ENCODE peak calls at places on chromosomes 1 and 21, in seven cellular contexts. C, Q, H, L, U, N and Z are unnamed samples.

GRCh38 chr1:19010503-19010902 is 54.0 kb upstream of the IFFO2 start:
- DNase-seq in C (peak; percentile 64), Q (no peak), H (no peak), L (no peak), U (no peak), N (no peak), Z (no peak)

GRCh38 chr21:45508607-45509565 is 33.4 kb downstream of the SLC19A1 start:
- DNase-seq in C (no peak), Q (no peak), H (no peak), L (no peak), U (no peak), N (peak; percentile 72), Z (no peak)

GRCh38 chr1:154453155-154453554 is 48.0 kb downstream of the IL6R start:
- DNase-seq in C (no peak), Q (no peak), H (no peak), L (no peak), U (no peak), N (no peak), Z (no peak)

GRCh38 chr21:25938673-25939395 is 204.1 kb downstream of the GABPA start:
- DNase-seq in C (no peak), Q (no peak), H (no peak), L (no peak), U (peak; percentile 36), N (no peak), Z (no peak)

GRCh38 chr21:36388835-36389234 is 3.6 kb downstream of the CHAF1B start:
- DNase-seq in C (no peak), Q (no peak), H (no peak), L (no peak), U (no peak), N (no peak), Z (no peak)

GRCh38 chr1:230156068-230156467 is 89.0 kb downstream of the GALNT2 start:
- DNase-seq in C (no peak), Q (no peak), H (no peak), L (no peak), U (no peak), N (no peak), Z (no peak)

GRCh38 chr1:29708818-29709710 is 472.7 kb downstream of the PTPRU start:
- DNase-seq in C (no peak), Q (no peak), H (no peak), L (no peak), U (no peak), N (no peak), Z (peak; percentile 87)

GRCh38 chr1:204258213-204259115 is 44.7 kb upstream of the GOLT1A start:
- DNase-seq in C (peak; percentile 68), Q (peak; percentile 18), H (no peak), L (peak; percentile 60), U (peak; percentile 59), N (peak; percentile 80), Z (peak; percentile 17)

GRCh38 chr1:225845097-225845496 is 35.2 kb downstream of the EPHX1 start:
- DNase-seq in C (no peak), Q (no peak), H (no peak), L (no peak), U (no peak), N (peak; percentile 42), Z (no peak)

GRCh38 chr1:212035835-212036605 is 472 bp downstream of the DTL start:
- DNase-seq in C (no peak), Q (no peak), H (no peak), L (no peak), U (no peak), N (no peak), Z (no peak)
- H3K27ac ChIP-seq in C (peak overlapping the region; percentile 27), Q (peak overlapping the region; percentile 75), H (peak overlapping the region; percentile 60), L (peak overlapping the region; percentile 46), U (peak overlapping the region; percentile 46), N (peak overlapping the region; percentile 52), Z (peak overlapping the region; percentile 88)

DNA sequence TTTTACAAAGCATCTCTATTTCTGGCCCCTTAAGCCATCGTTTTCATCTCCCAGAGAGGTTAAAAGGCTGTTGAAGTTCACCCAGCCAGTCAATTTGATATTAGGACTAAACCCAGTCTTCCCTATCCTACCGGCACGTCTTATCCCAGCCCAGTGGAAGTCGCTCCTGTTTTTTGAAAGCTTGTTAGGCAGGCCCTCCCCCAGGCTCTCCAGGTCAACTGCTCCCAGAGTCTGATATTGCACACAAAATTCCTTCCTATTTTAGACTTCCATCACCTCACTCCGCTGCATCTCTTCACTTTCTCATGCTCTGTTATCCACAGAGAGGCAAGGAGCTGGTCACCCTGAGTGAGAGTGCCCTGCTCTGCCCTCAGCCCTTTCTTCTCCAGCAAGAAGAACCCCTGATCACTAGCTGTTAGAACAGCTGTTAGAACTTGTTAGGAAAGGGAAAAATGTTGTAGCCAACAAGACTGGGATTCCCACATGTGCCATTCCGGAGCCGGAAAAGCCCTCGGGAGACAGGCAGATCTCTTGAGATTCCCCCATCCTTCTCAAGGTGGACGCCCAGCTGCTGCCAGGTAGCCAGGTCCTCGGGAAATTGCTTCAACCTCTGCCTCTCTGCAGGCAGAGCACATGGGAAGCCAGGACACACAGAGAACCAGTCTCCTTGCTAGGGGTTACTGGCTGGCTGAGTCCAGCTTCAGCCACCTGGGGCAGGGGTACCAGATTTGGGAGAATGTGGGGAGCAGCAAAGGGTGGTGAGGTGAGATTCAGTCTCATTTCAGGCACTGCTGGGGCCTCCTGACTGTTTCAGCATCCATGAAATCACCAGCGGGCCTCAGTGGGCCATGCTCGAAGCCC is 25.7 kb downstream of the PLXNA2 start:
- DNase-seq in C (no peak), Q (no peak), H (no peak), L (peak; percentile 36), U (no peak), N (no peak), Z (no peak)
- H3K4me1 ChIP-seq in C (peaks cover 76% of the 10 kb centered on the region), Q (no peaks in the 10 kb centered on the region), H (peaks cover 25% of the 10 kb centered on the region), L (peaks cover 8% of the 10 kb centered on the region), U (peaks cover 48% of the 10 kb centered on the region), N (peaks cover 10% of the 10 kb centered on the region), Z (peaks cover 55% of the 10 kb centered on the region)

GRCh38 chr1:159532922-159533321 is 2.9 kb downstream of the OR10J5 start:
- DNase-seq in C (no peak), Q (no peak), H (no peak), L (no peak), U (no peak), N (no peak), Z (peak; percentile 34)

DNA sequence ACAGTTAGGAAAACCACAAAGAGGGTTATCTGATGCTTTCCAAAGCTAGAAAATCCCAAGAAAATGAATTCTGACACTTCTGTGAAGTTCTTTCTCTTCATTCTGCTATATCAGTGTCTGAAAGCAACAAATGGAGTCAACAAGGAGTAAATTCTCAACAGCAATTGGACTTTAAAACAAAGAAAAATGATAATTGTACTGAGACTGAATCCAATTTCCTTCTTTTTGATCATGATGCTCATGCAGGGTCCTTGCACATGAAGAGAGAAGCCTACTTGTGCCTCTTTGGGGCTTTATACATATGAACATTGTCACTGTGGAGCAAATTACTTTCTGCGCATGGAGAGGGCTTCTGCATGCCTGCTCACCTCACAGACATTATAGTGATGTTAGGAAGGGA is at the start of gene OR10J5:
- DNase-seq in C (no peak), Q (no peak), H (no peak), L (no peak), U (no peak), N (no peak), Z (no peak)
- H3K27me3 ChIP-seq in C (no peaks in the 10 kb centered on the region), Q (peaks cover 4% of the 10 kb centered on the region), H (no peaks in the 10 kb centered on the region), L (no peaks in the 10 kb centered on the region), U (no peaks in the 10 kb centered on the region), N (no peaks in the 10 kb centered on the region), Z (no peaks in the 10 kb centered on the region)

GRCh38 chr1:53514436-53514835 is 55.2 kb downstream of the DMRTB1 start:
- DNase-seq in C (no peak), Q (no peak), H (no peak), L (no peak), U (no peak), N (no peak), Z (no peak)

GRCh38 chr1:53511323-53511932 is 52.2 kb downstream of the DMRTB1 start:
- DNase-seq in C (no peak), Q (no peak), H (no peak), L (peak; percentile 46), U (no peak), N (no peak), Z (no peak)

GRCh38 chr1:53510215-53510614 is 51.0 kb downstream of the DMRTB1 start:
- DNase-seq in C (no peak), Q (no peak), H (no peak), L (no peak), U (no peak), N (no peak), Z (no peak)

GRCh38 chr1:53512807-53513755 is 53.9 kb downstream of the DMRTB1 start:
- DNase-seq in C (no peak), Q (no peak), H (no peak), L (no peak), U (no peak), N (no peak), Z (no peak)

DNA sequence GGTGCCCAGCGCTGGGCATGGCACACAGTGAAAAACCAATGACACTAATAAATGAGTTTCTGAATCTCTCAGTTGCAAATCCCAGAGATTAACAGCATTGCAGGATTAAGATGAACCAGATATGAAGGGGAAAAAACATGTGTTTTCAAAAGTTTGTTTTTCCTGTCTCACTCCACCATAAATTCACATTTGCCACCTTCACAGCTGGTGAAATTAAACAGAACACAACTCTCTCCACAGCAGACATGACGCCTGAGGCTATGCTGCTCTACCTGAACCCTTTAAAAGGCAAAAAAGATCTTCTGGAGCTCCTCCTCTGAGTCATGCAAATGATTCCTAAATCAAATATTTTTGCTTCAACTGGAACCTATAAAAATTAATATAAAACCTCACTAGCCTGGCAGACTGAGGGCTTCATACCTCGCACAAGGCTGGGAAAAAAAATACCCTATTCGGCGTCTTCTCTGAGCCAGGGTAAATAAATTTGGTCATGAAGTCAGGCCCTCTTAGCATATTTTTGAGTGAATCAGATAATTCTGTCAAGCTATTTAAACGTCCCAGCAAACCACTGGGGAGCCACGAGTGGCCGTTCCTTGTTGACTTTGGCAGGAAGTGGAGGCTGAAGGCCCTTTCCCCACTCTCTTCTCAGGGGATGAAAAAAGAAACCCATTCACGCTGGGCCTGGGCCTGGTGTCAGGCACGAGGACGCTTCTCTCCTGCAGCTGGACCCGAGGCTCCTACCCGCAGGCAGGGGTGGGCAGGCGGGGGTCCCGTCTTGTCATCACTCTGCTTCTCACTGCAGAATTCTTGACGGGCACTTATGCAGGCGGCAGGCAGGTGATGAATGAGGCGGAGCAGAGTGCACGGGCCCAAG is 53.0 kb downstream of the DMRTB1 start:
- DNase-seq in C (no peak), Q (no peak), H (no peak), L (no peak), U (peak; percentile 45), N (no peak), Z (peak; percentile 58)
- H3K27ac ChIP-seq in C (peak overlapping the region; percentile 34), Q (no peak overlapping the region), H (peak overlapping the region; percentile 46), L (peak overlapping the region; percentile 92), U (no peak overlapping the region), N (peak overlapping the region; percentile 23), Z (no peak overlapping the region)

DNA sequence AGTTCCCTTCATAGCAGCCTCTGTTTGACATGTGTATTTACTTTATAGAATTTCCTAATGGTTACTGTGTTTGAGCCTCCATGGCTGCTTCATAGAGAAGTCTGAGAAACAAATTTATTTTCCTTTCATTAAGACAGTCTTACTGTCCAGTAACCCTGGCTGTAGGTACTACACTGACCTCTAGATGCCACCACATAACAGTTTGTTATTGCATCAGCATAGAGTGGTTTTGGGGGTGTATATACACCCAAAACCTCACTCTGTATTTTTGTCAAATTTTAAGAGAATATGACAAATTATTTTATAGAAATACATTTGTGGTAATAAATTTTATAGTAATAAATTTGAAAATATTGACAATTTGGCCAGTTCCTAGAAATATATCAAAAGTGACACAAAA is 57.3 kb downstream of the OBSCN start:
- DNase-seq in C (no peak), Q (no peak), H (no peak), L (no peak), U (no peak), N (no peak), Z (no peak)
- H3K4me1 ChIP-seq in C (peaks cover 9% of the 10 kb centered on the region), Q (no peaks in the 10 kb centered on the region), H (no peaks in the 10 kb centered on the region), L (no peaks in the 10 kb centered on the region), U (peaks cover 5% of the 10 kb centered on the region), N (no peaks in the 10 kb centered on the region), Z (no peaks in the 10 kb centered on the region)